ENCODE peak calls at places on chromosomes 5 and 9, in eight cellular contexts. B is DND-41; R is HCT116; U is CD8-positive, alpha-beta memory T cell; J is AG04450; I is Panc1; P is SJCRH30; K is sigmoid colon. N is an unnamed sample. For H3K27me3, the result is how much of the 10 kb centered on the place peaks cover.

GRCh38 chr5:62343428-62343827 is 37.4 kb downstream of the KIF2A start:
- DNase-seq in B (no peak), R (no peak), U (no peak), J (no peak), I (no peak), P (no peak), K (no peak), N (no peak)

GRCh38 chr9:14301006-14301405 is 12.9 kb downstream of the NFIB start:
- DNase-seq in B (no peak), R (no peak), U (no peak), J (no peak), I (no peak), P (no peak), K (no peak), N (no peak)

GRCh38 chr5:170809551-170809950 is 26.0 kb downstream of the GABRP start:
- DNase-seq in B (no peak), R (peak), U (no peak), J (peak), I (no peak), P (peak), K (no peak), N (no peak)

GRCh38 chr5:112413611-112414010 is 5.5 kb downstream of the EPB41L4A start:
- DNase-seq in B (no peak), R (no peak), U (no peak), J (no peak), I (no peak), P (no peak), K (no peak), N (no peak)

GRCh38 chr9:32004431-32005076 is 379.9 kb upstream of the ACO1 start:
- DNase-seq in B (no peak), R (no peak), U (no peak), J (no peak), I (no peak), P (no peak), K (no peak), N (no peak)

GRCh38 chr9:103444157-103444556 is 449.0 kb downstream of the CYLC2 start:
- DNase-seq in B (no peak), R (no peak), U (no peak), J (no peak), I (no peak), P (no peak), K (no peak), N (no peak)

GRCh38 chr5:56760723-56761122 is 54.6 kb upstream of the MAP3K1 start:
- DNase-seq in B (no peak), R (no peak), U (no peak), J (no peak), I (no peak), P (no peak), K (no peak), N (no peak)

GRCh38 chr9:128218518-128219389 is 15.6 kb downstream of the DNM1 start:
- DNase-seq in B (peak), R (peak), U (peak), J (no peak), I (peak), P (peak), K (peak), N (peak)

GRCh38 chr5:126069329-126069728 is 353.9 kb upstream of the GRAMD2B start:
- DNase-seq in B (no peak), R (no peak), U (no peak), J (no peak), I (no peak), P (no peak), K (no peak), N (no peak)

GRCh38 chr9:26078706-26079105 is 400.5 kb upstream of the TUSC1 start:
- DNase-seq in B (no peak), R (no peak), U (no peak), J (no peak), I (no peak), P (no peak), K (no peak), N (no peak)

DNA sequence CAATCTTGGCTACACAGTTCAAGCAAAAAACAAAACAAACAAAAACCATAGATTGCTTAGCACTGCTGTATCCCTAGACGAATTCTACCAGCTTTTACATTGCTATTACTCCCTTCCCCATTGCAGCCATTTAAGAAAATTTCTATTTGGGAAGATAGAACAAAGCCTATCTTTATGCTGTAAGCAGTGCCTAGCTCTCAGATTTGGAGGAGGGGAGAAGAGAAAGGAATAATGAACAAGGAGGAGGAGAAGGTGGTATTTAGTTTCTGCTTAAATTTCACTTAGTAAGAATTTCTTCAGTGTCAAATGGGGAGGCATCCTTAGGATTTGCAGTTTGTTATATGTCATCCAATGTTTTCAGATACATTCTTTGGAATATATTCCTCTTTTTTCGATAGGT is 16.2 kb upstream of the TLE1 start:
- DNase-seq in B (no peak), R (no peak), U (no peak), J (no peak), I (no peak), P (no peak), K (no peak), N (no peak)
- H3K27me3 ChIP-seq in B (under half), R (under half), U (under half), J (under half), I (under half), P (under half), K (under half), N (under half)

DNA sequence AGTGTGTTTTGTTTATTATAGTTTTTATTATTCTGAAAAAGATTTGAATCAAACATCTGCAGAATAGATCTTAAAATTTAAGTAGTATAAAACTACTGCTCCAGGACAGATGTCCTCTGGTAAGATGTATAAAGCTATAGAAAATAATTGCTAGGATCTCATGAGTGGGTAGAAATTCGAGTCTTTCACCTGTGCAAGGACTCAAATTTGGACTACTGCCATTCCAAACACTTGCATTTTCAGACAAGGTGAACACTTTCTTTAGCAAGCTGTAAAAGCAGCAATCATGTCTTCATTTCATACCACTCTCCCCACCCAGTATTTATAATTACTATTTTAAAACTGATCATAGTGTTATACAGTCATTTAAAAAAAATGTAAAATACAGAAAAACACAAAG is 20.7 kb downstream of the SKP2 start:
- DNase-seq in B (no peak), R (no peak), U (no peak), J (no peak), I (no peak), P (no peak), K (no peak), N (no peak)
- H3K4me3 ChIP-seq in B (no peak), R (no peak), U (no peak), J (no peak), I (no peak), P (no peak), K (no peak), N (no peak)

GRCh38 chr5:84383816-84384603 is 670 bp downstream of the EDIL3 start:
- DNase-seq in B (no peak), R (no peak), U (no peak), J (no peak), I (no peak), P (peak), K (no peak), N (no peak)
- H3K27me3 ChIP-seq in B (under half), R (under half), U (under half), J (under half), I (under half), P (under half), K (under half), N (under half)

GRCh38 chr5:14595189-14595588 is 13.6 kb downstream of the OTULINL start:
- DNase-seq in B (peak), R (no peak), U (peak), J (no peak), I (no peak), P (no peak), K (no peak), N (no peak)
- H3K4me3 ChIP-seq in B (no peak), R (no peak), U (peak), J (no peak), I (no peak), P (no peak), K (no peak), N (no peak)

GRCh38 chr9:135766707-135767106 is 64.7 kb downstream of the KCNT1 start:
- DNase-seq in B (no peak), R (no peak), U (no peak), J (no peak), I (no peak), P (no peak), K (no peak), N (no peak)
- H3K27me3 ChIP-seq in B (under half), R (under half), U (under half), J (under half), I (under half), P (under half), K (under half), N (under half)

GRCh38 chr5:76953551-76954382 is 922 bp downstream of the CRHBP start:
- DNase-seq in B (no peak), R (no peak), U (no peak), J (no peak), I (no peak), P (no peak), K (no peak), N (no peak)
- H3K4me3 ChIP-seq in B (no peak), R (no peak), U (no peak), J (peak), I (peak), P (no peak), K (no peak), N (peak)

N was measured in right atrium auricular region.